ENCODE peak calls at places on chromosomes 13 and 19, in seven cellular contexts. Z is HL-60, Y is neural crest cell, M is foreskin fibroblast, E is dorsolateral prefrontal cortex, A is stomach, J is nephron progenitor cell. B is an unnamed sample.

GRCh38 chr13:113553541-113554332 is 30.8 kb upstream of the TFDP1 start:
- DNase-seq in Z (no peak), Y (no peak), M (no peak), E (no peak), A (peak), J (no peak), B (no peak)

GRCh38 chr13:30803791-30804190 is 68.4 kb downstream of the ALOX5AP start:
- DNase-seq in Z (no peak), Y (no peak), M (no peak), E (no peak), A (no peak), J (no peak), B (no peak)

GRCh38 chr13:28411859-28412353 is 83.0 kb downstream of the FLT1 start:
- DNase-seq in Z (no peak), Y (no peak), M (peak), E (no peak), A (no peak), J (no peak), B (no peak)

GRCh38 chr19:726993-727956 is 18.5 kb downstream of the PALM start:
- DNase-seq in Z (no peak), Y (no peak), M (no peak), E (no peak), A (no peak), J (no peak), B (no peak)

GRCh38 chr13:95924389-95924994 is 128.7 kb downstream of the UGGT2 start:
- DNase-seq in Z (peak), Y (no peak), M (peak), E (no peak), A (no peak), J (no peak), B (no peak)

GRCh38 chr19:38304352-38304865 is 358 bp downstream of the C19orf33 start:
- DNase-seq in Z (no peak), Y (no peak), M (no peak), E (no peak), A (no peak), J (no peak), B (no peak)

GRCh38 chr13:107838592-107839161 is 376.7 kb downstream of the LIG4 start:
- DNase-seq in Z (no peak), Y (no peak), M (no peak), E (no peak), A (no peak), J (no peak), B (no peak)

GRCh38 chr13:51769455-51770127 is 34.4 kb downstream of the DHRS12 start:
- DNase-seq in Z (no peak), Y (no peak), M (no peak), E (no peak), A (peak), J (no peak), B (no peak)

GRCh38 chr13:95643814-95644598 is 500 bp downstream of the DZIP1 start:
- DNase-seq in Z (no peak), Y (peak), M (peak), E (peak), A (no peak), J (no peak), B (no peak)

GRCh38 chr19:6126335-6126974 is 9.0 kb upstream of the ACSBG2 start:
- DNase-seq in Z (peak), Y (no peak), M (peak), E (no peak), A (no peak), J (no peak), B (peak)

GRCh38 chr13:58926858-58927257 is 1236.9 kb downstream of the DIAPH3 start:
- DNase-seq in Z (no peak), Y (no peak), M (no peak), E (no peak), A (no peak), J (no peak), B (no peak)

GRCh38 chr19:51027126-51027806 is 850 bp upstream of the KLK11 start:
- DNase-seq in Z (no peak), Y (no peak), M (no peak), E (no peak), A (peak), J (no peak), B (no peak)

GRCh38 chr13:40388617-40389016 is 277.8 kb downstream of the FOXO1 start:
- DNase-seq in Z (no peak), Y (no peak), M (peak), E (no peak), A (peak), J (no peak), B (peak)

GRCh38 chr13:110382229-110382628 is 75.1 kb downstream of the COL4A2 start:
- DNase-seq in Z (no peak), Y (no peak), M (peak), E (no peak), A (no peak), J (no peak), B (no peak)

GRCh38 chr19:12295191-12295590 is 508 bp upstream of the ZNF44 start:
- DNase-seq in Z (no peak), Y (no peak), M (no peak), E (no peak), A (no peak), J (no peak), B (no peak)

GRCh38 chr13:110633776-110634175 is 18.4 kb downstream of the NAXD start:
- DNase-seq in Z (no peak), Y (no peak), M (no peak), E (no peak), A (no peak), J (no peak), B (no peak)

GRCh38 chr13:113102727-113103126 is 2.9 kb upstream of the F7 start:
- DNase-seq in Z (no peak), Y (no peak), M (no peak), E (no peak), A (no peak), J (no peak), B (no peak)

GRCh38 chr13:104297075-104297474 is 1230.9 kb upstream of the SLC10A2 start:
- DNase-seq in Z (no peak), Y (no peak), M (no peak), E (no peak), A (no peak), J (no peak), B (no peak)

GRCh38 chr13:20412761-20413355 is 112.8 kb downstream of the CRYL1 start:
- DNase-seq in Z (no peak), Y (no peak), M (peak), E (no peak), A (no peak), J (no peak), B (no peak)

GRCh38 chr19:33426621-33427475 is 53.3 kb downstream of the CEBPG start:
- DNase-seq in Z (no peak), Y (no peak), M (no peak), E (no peak), A (no peak), J (peak), B (no peak)

GRCh38 chr13:60873116-60873515 is 476.1 kb downstream of the TDRD3 start:
- DNase-seq in Z (no peak), Y (no peak), M (no peak), E (no peak), A (no peak), J (no peak), B (no peak)

GRCh38 chr13:46039421-46040036 is 13.0 kb downstream of the ZC3H13 start:
- DNase-seq in Z (no peak), Y (no peak), M (peak), E (no peak), A (no peak), J (no peak), B (no peak)

GRCh38 chr19:33784432-33784831 is 12.2 kb upstream of the KCTD15 start:
- DNase-seq in Z (no peak), Y (no peak), M (no peak), E (no peak), A (no peak), J (no peak), B (no peak)

GRCh38 chr13:77616027-77616426 is 80.5 kb downstream of the SCEL start:
- DNase-seq in Z (no peak), Y (no peak), M (no peak), E (no peak), A (no peak), J (no peak), B (no peak)

GRCh38 chr13:93689333-93689732 is 462.7 kb downstream of the GPC6 start:
- DNase-seq in Z (no peak), Y (no peak), M (peak), E (no peak), A (no peak), J (no peak), B (no peak)

GRCh38 chr13:112065521-112065866 is 1.5 kb upstream of the SOX1 start:
- DNase-seq in Z (no peak), Y (no peak), M (no peak), E (no peak), A (no peak), J (peak), B (peak)

GRCh38 chr19:17329061-17329767 is 5.4 kb downstream of the ANO8 start:
- DNase-seq in Z (no peak), Y (no peak), M (no peak), E (no peak), A (no peak), J (no peak), B (no peak)

GRCh38 chr19:1979017-1979416 is 36.5 kb downstream of the BTBD2 start:
- DNase-seq in Z (no peak), Y (no peak), M (no peak), E (no peak), A (no peak), J (no peak), B (no peak)

GRCh38 chr19:1979642-1980041 is 35.9 kb downstream of the BTBD2 start:
- DNase-seq in Z (no peak), Y (no peak), M (no peak), E (no peak), A (no peak), J (no peak), B (no peak)

GRCh38 chr19:1980782-1981181 is 34.7 kb downstream of the BTBD2 start:
- DNase-seq in Z (no peak), Y (no peak), M (no peak), E (no peak), A (no peak), J (no peak), B (no peak)

GRCh38 chr19:1980068-1980467 is 35.4 kb downstream of the BTBD2 start:
- DNase-seq in Z (no peak), Y (no peak), M (no peak), E (no peak), A (no peak), J (no peak), B (no peak)

GRCh38 chr19:1981253-1981652 is 34.3 kb downstream of the BTBD2 start:
- DNase-seq in Z (no peak), Y (no peak), M (no peak), E (no peak), A (no peak), J (no peak), B (no peak)
- TF ChIP-seq CTCF in Z (no peak), Y (no peak), M (no peak), E (no peak), A (no peak), J (no peak), B (no peak)

GRCh38 chr19:41701401-41702075 is 6.9 kb upstream of the CEACAM5 start:
- DNase-seq in Z (no peak), Y (no peak), M (no peak), E (no peak), A (peak), J (no peak), B (no peak)
- TF ChIP-seq CTCF in Z (peak), Y (no peak), M (no peak), E (no peak), A (no peak), J (no peak), B (peak)

GRCh38 chr13:53775807-53776206 is 747.2 kb downstream of the OLFM4 start:
- DNase-seq in Z (no peak), Y (no peak), M (no peak), E (no peak), A (no peak), J (no peak), B (no peak)
- TF ChIP-seq CTCF in Z (no peak), Y (peak), M (no peak), E (no peak), A (no peak), J (no peak), B (no peak)

GRCh38 chr19:48815870-48816501 is 5.2 kb upstream of the BCAT2 start:
- DNase-seq in Z (no peak), Y (no peak), M (peak), E (no peak), A (peak), J (no peak), B (peak)

GRCh38 chr19:48814895-48815294 is 4.1 kb upstream of the BCAT2 start:
- DNase-seq in Z (no peak), Y (no peak), M (no peak), E (no peak), A (no peak), J (no peak), B (no peak)

GRCh38 chr19:48812094-48812929 is 1.5 kb upstream of the BCAT2 start:
- DNase-seq in Z (no peak), Y (peak), M (peak), E (peak), A (peak), J (peak), B (peak)

GRCh38 chr19:48810151-48810550 is 678 bp downstream of the BCAT2 start:
- DNase-seq in Z (no peak), Y (no peak), M (no peak), E (no peak), A (no peak), J (no peak), B (peak)

GRCh38 chr19:48813123-48813911 is 2.5 kb upstream of the BCAT2 start:
- DNase-seq in Z (no peak), Y (no peak), M (no peak), E (no peak), A (no peak), J (no peak), B (peak)
- TF ChIP-seq CTCF in Z (no peak), Y (peak), M (peak), E (no peak), A (no peak), J (no peak), B (peak)

DNA sequence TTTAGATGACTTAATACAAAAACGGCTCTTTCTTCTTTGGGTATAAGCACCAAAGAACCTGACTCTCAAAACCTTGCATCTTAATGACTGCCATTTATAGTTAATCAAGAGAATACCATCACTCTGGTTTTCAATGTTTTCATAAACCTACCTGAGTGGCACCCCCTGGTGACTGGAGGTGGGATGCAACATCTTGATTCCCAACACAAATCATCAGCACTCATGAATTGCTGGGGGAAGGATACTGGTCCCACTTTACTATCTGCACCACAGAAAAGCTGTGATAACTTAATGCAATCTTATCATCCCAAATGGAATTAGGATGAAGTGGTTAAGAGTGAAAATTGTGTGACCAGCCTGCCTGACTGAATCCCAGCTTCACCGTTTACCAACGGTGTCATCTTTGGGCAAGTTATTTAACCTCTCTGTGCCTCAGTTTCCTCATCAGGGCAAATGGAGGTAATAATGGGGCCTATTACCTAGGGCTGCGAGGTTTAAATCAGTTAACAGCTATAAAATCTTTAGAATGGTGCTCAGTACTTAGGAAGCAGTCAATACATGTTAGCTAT is 366.4 kb downstream of the KLF12 start:
- DNase-seq in Z (no peak), Y (peak), M (no peak), E (no peak), A (no peak), J (no peak), B (no peak)
- TF ChIP-seq CTCF in Z (no peak), Y (peak), M (peak), E (no peak), A (peak), J (peak), B (peak)

GRCh38 chr13:73416093-73416492 is 357.3 kb downstream of the KLF5 start:
- DNase-seq in Z (no peak), Y (no peak), M (no peak), E (no peak), A (no peak), J (no peak), B (no peak)

GRCh38 chr13:73421310-73421912 is 362.6 kb downstream of the KLF5 start:
- DNase-seq in Z (no peak), Y (no peak), M (no peak), E (no peak), A (peak), J (no peak), B (no peak)

GRCh38 chr13:73412933-73413332 is 354.1 kb downstream of the KLF5 start:
- DNase-seq in Z (no peak), Y (no peak), M (no peak), E (no peak), A (no peak), J (no peak), B (no peak)

GRCh38 chr13:73422973-73423372 is 364.2 kb downstream of the KLF5 start:
- DNase-seq in Z (no peak), Y (no peak), M (no peak), E (no peak), A (no peak), J (no peak), B (no peak)

GRCh38 chr13:73417012-73417615 is 358.3 kb downstream of the KLF5 start:
- DNase-seq in Z (no peak), Y (no peak), M (no peak), E (no peak), A (no peak), J (no peak), B (peak)
- TF ChIP-seq CTCF in Z (peak), Y (peak), M (peak), E (no peak), A (no peak), J (no peak), B (peak)

GRCh38 chr19:13872695-13873389 is 4.1 kb upstream of the NANOS3 start:
- DNase-seq in Z (no peak), Y (peak), M (peak), E (no peak), A (no peak), J (peak), B (peak)
- TF ChIP-seq CTCF in Z (no peak), Y (no peak), M (no peak), E (no peak), A (no peak), J (no peak), B (peak)

GRCh38 chr19:3034845-3035541 is 5.9 kb upstream of the TLE2 start:
- DNase-seq in Z (no peak), Y (no peak), M (peak), E (peak), A (peak), J (no peak), B (peak)

GRCh38 chr19:3038214-3038613 is 9.1 kb upstream of the TLE2 start:
- DNase-seq in Z (no peak), Y (no peak), M (no peak), E (no peak), A (no peak), J (no peak), B (no peak)

GRCh38 chr19:3034194-3034844 is 5.2 kb upstream of the TLE2 start:
- DNase-seq in Z (no peak), Y (no peak), M (no peak), E (no peak), A (no peak), J (no peak), B (no peak)

GRCh38 chr19:3035542-3036118 is 6.5 kb upstream of the TLE2 start:
- DNase-seq in Z (peak), Y (peak), M (peak), E (peak), A (peak), J (peak), B (peak)

GRCh38 chr19:3036119-3036794 is 7.2 kb upstream of the TLE2 start:
- DNase-seq in Z (peak), Y (peak), M (peak), E (peak), A (peak), J (peak), B (peak)
- TF ChIP-seq CTCF in Z (no peak), Y (no peak), M (no peak), E (no peak), A (no peak), J (no peak), B (no peak)

GRCh38 chr19:49315111-49315510 is 9.9 kb downstream of the SLC6A16 start:
- DNase-seq in Z (no peak), Y (no peak), M (no peak), E (no peak), A (no peak), J (no peak), B (no peak)
- TF ChIP-seq CTCF in Z (no peak), Y (no peak), M (no peak), E (no peak), A (no peak), J (no peak), B (no peak)

GRCh38 chr13:43732726-43733125 is 54.0 kb downstream of the ENOX1 start:
- DNase-seq in Z (no peak), Y (no peak), M (no peak), E (no peak), A (no peak), J (no peak), B (no peak)
- TF ChIP-seq CTCF in Z (no peak), Y (no peak), M (no peak), E (no peak), A (no peak), J (no peak), B (no peak)